ENCODE peak calls at places on chromosomes 3 and 15, in ten cellular contexts. One of them, this sample, is unnamed.

GRCh38 chr3:183386651-183387050 is 41.8 kb downstream of the MCF2L2 start:
- DNase-seq in stomach: no peak
- DNase-seq in ovary: no peak
- DNase-seq in transverse colon: no peak
- DNase-seq in SK-N-SH: no peak
- DNase-seq in upper lobe of left lung: no peak
- DNase-seq in A549: no peak
- DNase-seq in tibial nerve: no peak
- DNase-seq in esophagus muscularis mucosa: no peak
- DNase-seq in K562: no peak
- DNase-seq in this sample: no peak

GRCh38 chr3:35473956-35474355 is 165.4 kb upstream of the ARPP21 start:
- DNase-seq in stomach: no peak
- DNase-seq in ovary: no peak
- DNase-seq in transverse colon: no peak
- DNase-seq in SK-N-SH: no peak
- DNase-seq in upper lobe of left lung: no peak
- DNase-seq in A549: no peak
- DNase-seq in tibial nerve: no peak
- DNase-seq in esophagus muscularis mucosa: no peak
- DNase-seq in K562: no peak
- DNase-seq in this sample: no peak

GRCh38 chr3:102224171-102224570 is 210.6 kb upstream of the ZPLD1 start:
- DNase-seq in stomach: no peak
- DNase-seq in ovary: no peak
- DNase-seq in transverse colon: peak; percentile 15
- DNase-seq in SK-N-SH: peak; percentile 9
- DNase-seq in upper lobe of left lung: peak; percentile 26
- DNase-seq in A549: peak; percentile 6
- DNase-seq in tibial nerve: peak; percentile 47
- DNase-seq in esophagus muscularis mucosa: no peak
- DNase-seq in K562: no peak
- DNase-seq in this sample: no peak

GRCh38 chr3:187197255-187197654 is at the start of gene RTP1:
- DNase-seq in stomach: no peak
- DNase-seq in ovary: no peak
- DNase-seq in transverse colon: no peak
- DNase-seq in SK-N-SH: peak; percentile 25
- DNase-seq in upper lobe of left lung: no peak
- DNase-seq in A549: no peak
- DNase-seq in tibial nerve: no peak
- DNase-seq in esophagus muscularis mucosa: no peak
- DNase-seq in K562: no peak
- DNase-seq in this sample: no peak

GRCh38 chr15:65086680-65087111 is 10.2 kb downstream of the KBTBD13 start:
- DNase-seq in stomach: no peak
- DNase-seq in ovary: no peak
- DNase-seq in transverse colon: no peak
- DNase-seq in SK-N-SH: peak; percentile 73
- DNase-seq in upper lobe of left lung: no peak
- DNase-seq in A549: peak; percentile 43
- DNase-seq in tibial nerve: no peak
- DNase-seq in esophagus muscularis mucosa: no peak
- DNase-seq in K562: no peak
- DNase-seq in this sample: peak; percentile 68

GRCh38 chr3:69079269-69080159 is 651 bp downstream of the UBA3 start:
- DNase-seq in stomach: no peak
- DNase-seq in ovary: no peak
- DNase-seq in transverse colon: no peak
- DNase-seq in SK-N-SH: peak; percentile 76
- DNase-seq in upper lobe of left lung: no peak
- DNase-seq in A549: no peak
- DNase-seq in tibial nerve: no peak
- DNase-seq in esophagus muscularis mucosa: no peak
- DNase-seq in K562: peak; percentile 30
- DNase-seq in this sample: no peak

GRCh38 chr15:65638681-65639089 is 16.9 kb downstream of the SLC24A1 start:
- DNase-seq in stomach: no peak
- DNase-seq in ovary: no peak
- DNase-seq in transverse colon: no peak
- DNase-seq in SK-N-SH: peak; percentile 79
- DNase-seq in upper lobe of left lung: no peak
- DNase-seq in A549: peak; percentile 96
- DNase-seq in tibial nerve: peak; percentile 34
- DNase-seq in esophagus muscularis mucosa: no peak
- DNase-seq in K562: peak; percentile 85
- DNase-seq in this sample: no peak

GRCh38 chr15:50049871-50050270 is 69.2 kb downstream of the ATP8B4 start:
- DNase-seq in stomach: no peak
- DNase-seq in ovary: no peak
- DNase-seq in transverse colon: no peak
- DNase-seq in SK-N-SH: no peak
- DNase-seq in upper lobe of left lung: no peak
- DNase-seq in A549: no peak
- DNase-seq in tibial nerve: no peak
- DNase-seq in esophagus muscularis mucosa: no peak
- DNase-seq in K562: no peak
- DNase-seq in this sample: no peak

GRCh38 chr3:152069871-152070270 is 196.4 kb downstream of the SUCNR1 start:
- DNase-seq in stomach: no peak
- DNase-seq in ovary: no peak
- DNase-seq in transverse colon: no peak
- DNase-seq in SK-N-SH: no peak
- DNase-seq in upper lobe of left lung: no peak
- DNase-seq in A549: no peak
- DNase-seq in tibial nerve: no peak
- DNase-seq in esophagus muscularis mucosa: no peak
- DNase-seq in K562: no peak
- DNase-seq in this sample: no peak

GRCh38 chr3:31297899-31298298 is 234.8 kb upstream of the STT3B start:
- DNase-seq in stomach: no peak
- DNase-seq in ovary: no peak
- DNase-seq in transverse colon: no peak
- DNase-seq in SK-N-SH: no peak
- DNase-seq in upper lobe of left lung: no peak
- DNase-seq in A549: no peak
- DNase-seq in tibial nerve: no peak
- DNase-seq in esophagus muscularis mucosa: no peak
- DNase-seq in K562: no peak
- DNase-seq in this sample: no peak

GRCh38 chr3:114775395-114775794 is 371.7 kb downstream of the ZBTB20 start:
- DNase-seq in stomach: no peak
- DNase-seq in ovary: no peak
- DNase-seq in transverse colon: no peak
- DNase-seq in SK-N-SH: no peak
- DNase-seq in upper lobe of left lung: no peak
- DNase-seq in A549: no peak
- DNase-seq in tibial nerve: no peak
- DNase-seq in esophagus muscularis mucosa: no peak
- DNase-seq in K562: no peak
- DNase-seq in this sample: no peak
- TF ChIP-seq EP300 in stomach: no peak
- TF ChIP-seq EP300 in ovary: no peak
- TF ChIP-seq EP300 in transverse colon: no peak
- TF ChIP-seq EP300 in SK-N-SH: no peak
- TF ChIP-seq EP300 in upper lobe of left lung: no peak
- TF ChIP-seq EP300 in A549: no peak
- TF ChIP-seq EP300 in tibial nerve: no peak
- TF ChIP-seq EP300 in esophagus muscularis mucosa: no peak
- TF ChIP-seq EP300 in K562: no peak
- TF ChIP-seq EP300 in this sample: no peak

GRCh38 chr15:36999778-37000177 is 100.6 kb downstream of the MEIS2 start:
- DNase-seq in stomach: no peak
- DNase-seq in ovary: no peak
- DNase-seq in transverse colon: no peak
- DNase-seq in SK-N-SH: no peak
- DNase-seq in upper lobe of left lung: no peak
- DNase-seq in A549: no peak
- DNase-seq in tibial nerve: no peak
- DNase-seq in esophagus muscularis mucosa: no peak
- DNase-seq in K562: no peak
- DNase-seq in this sample: no peak
- TF ChIP-seq CTCF in stomach: no peak
- TF ChIP-seq CTCF in ovary: no peak
- TF ChIP-seq CTCF in transverse colon: no peak
- TF ChIP-seq CTCF in SK-N-SH: no peak
- TF ChIP-seq CTCF in upper lobe of left lung: no peak
- TF ChIP-seq CTCF in A549: no peak
- TF ChIP-seq CTCF in tibial nerve: no peak
- TF ChIP-seq CTCF in esophagus muscularis mucosa: no peak
- TF ChIP-seq CTCF in K562: no peak
- TF ChIP-seq CTCF in this sample: no peak

GRCh38 chr15:41855121-41855941 is 16.7 kb downstream of the PLA2G4B start:
- DNase-seq in stomach: no peak
- DNase-seq in ovary: no peak
- DNase-seq in transverse colon: no peak
- DNase-seq in SK-N-SH: no peak
- DNase-seq in upper lobe of left lung: no peak
- DNase-seq in A549: no peak
- DNase-seq in tibial nerve: no peak
- DNase-seq in esophagus muscularis mucosa: no peak
- DNase-seq in K562: no peak
- DNase-seq in this sample: no peak
- TF ChIP-seq EP300 in stomach: no peak
- TF ChIP-seq EP300 in ovary: no peak
- TF ChIP-seq EP300 in transverse colon: no peak
- TF ChIP-seq EP300 in SK-N-SH: no peak
- TF ChIP-seq EP300 in upper lobe of left lung: no peak
- TF ChIP-seq EP300 in A549: no peak
- TF ChIP-seq EP300 in tibial nerve: no peak
- TF ChIP-seq EP300 in esophagus muscularis mucosa: no peak
- TF ChIP-seq EP300 in K562: no peak
- TF ChIP-seq EP300 in this sample: no peak

DNA sequence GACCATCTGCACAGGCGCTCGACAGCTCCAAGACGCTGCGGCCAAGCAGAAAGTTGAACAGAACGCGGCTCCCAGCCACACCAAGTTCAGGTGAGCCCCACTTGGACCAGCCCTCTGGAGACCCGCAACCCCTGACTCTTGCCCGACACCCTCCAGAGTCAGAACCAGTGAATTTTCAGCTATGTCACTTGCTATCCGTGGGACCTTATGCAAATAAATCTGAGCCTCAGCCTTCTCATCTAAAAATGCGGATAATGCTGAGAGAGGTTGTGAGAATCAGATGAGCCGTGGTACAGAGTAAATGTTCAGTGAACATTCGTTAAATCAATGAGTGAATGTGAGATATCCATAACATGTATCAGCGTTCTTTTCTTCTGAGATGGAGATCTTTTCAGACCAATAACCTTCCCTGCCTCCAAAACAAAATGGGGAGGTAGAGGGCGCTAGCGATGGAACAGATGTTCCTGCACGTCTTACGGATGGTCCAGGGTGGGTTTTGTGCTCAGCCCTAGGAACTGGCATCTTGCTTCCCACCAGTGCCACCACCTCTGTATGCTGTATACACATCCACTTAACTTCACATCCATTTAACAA is 524 bp downstream of the MRPS11 start:
- DNase-seq in stomach: no peak
- DNase-seq in ovary: no peak
- DNase-seq in transverse colon: no peak
- DNase-seq in SK-N-SH: peak; percentile 42
- DNase-seq in upper lobe of left lung: no peak
- DNase-seq in A549: no peak
- DNase-seq in tibial nerve: no peak
- DNase-seq in esophagus muscularis mucosa: peak; percentile 29
- DNase-seq in K562: peak; percentile 51
- DNase-seq in this sample: no peak
- TF ChIP-seq CTCF in stomach: no peak
- TF ChIP-seq CTCF in ovary: no peak
- TF ChIP-seq CTCF in transverse colon: no peak
- TF ChIP-seq CTCF in SK-N-SH: peak; percentile 47
- TF ChIP-seq CTCF in upper lobe of left lung: no peak
- TF ChIP-seq CTCF in A549: peak; percentile 50
- TF ChIP-seq CTCF in tibial nerve: no peak
- TF ChIP-seq CTCF in esophagus muscularis mucosa: no peak
- TF ChIP-seq CTCF in K562: peak; percentile 49
- TF ChIP-seq CTCF in this sample: no peak

DNA sequence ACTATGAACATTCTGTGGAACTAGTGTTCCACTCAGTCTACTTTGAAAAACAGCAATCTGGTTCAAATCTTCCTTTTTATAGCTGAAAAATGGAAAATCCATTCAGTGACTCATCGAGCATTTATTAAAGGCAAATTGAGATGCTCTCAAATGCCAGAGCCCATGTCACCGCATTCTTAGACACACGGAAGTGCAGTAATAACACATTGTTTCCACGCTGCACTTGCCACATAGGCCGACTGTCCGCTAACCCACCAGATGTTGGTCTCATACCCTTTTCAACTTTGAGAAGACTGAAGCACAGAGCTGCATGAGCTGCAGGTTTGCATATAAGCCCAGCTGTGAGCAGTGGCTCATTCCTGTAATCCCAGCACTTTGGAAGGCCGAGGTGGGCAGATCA is 96.0 kb downstream of the TMEM266 start:
- DNase-seq in stomach: no peak
- DNase-seq in ovary: no peak
- DNase-seq in transverse colon: no peak
- DNase-seq in SK-N-SH: no peak
- DNase-seq in upper lobe of left lung: no peak
- DNase-seq in A549: no peak
- DNase-seq in tibial nerve: no peak
- DNase-seq in esophagus muscularis mucosa: no peak
- DNase-seq in K562: no peak
- DNase-seq in this sample: no peak
- TF ChIP-seq EP300 in stomach: no peak
- TF ChIP-seq EP300 in ovary: no peak
- TF ChIP-seq EP300 in transverse colon: no peak
- TF ChIP-seq EP300 in SK-N-SH: no peak
- TF ChIP-seq EP300 in upper lobe of left lung: no peak
- TF ChIP-seq EP300 in A549: no peak
- TF ChIP-seq EP300 in tibial nerve: no peak
- TF ChIP-seq EP300 in esophagus muscularis mucosa: no peak
- TF ChIP-seq EP300 in K562: no peak
- TF ChIP-seq EP300 in this sample: no peak

GRCh38 chr3:89562373-89562772 is 455.0 kb downstream of the EPHA3 start:
- DNase-seq in stomach: no peak
- DNase-seq in ovary: no peak
- DNase-seq in transverse colon: no peak
- DNase-seq in SK-N-SH: no peak
- DNase-seq in upper lobe of left lung: no peak
- DNase-seq in A549: no peak
- DNase-seq in tibial nerve: no peak
- DNase-seq in esophagus muscularis mucosa: no peak
- DNase-seq in K562: no peak
- DNase-seq in this sample: no peak
- TF ChIP-seq CTCF in stomach: no peak
- TF ChIP-seq CTCF in ovary: no peak
- TF ChIP-seq CTCF in transverse colon: no peak
- TF ChIP-seq CTCF in SK-N-SH: peak; percentile 28
- TF ChIP-seq CTCF in upper lobe of left lung: no peak
- TF ChIP-seq CTCF in A549: no peak
- TF ChIP-seq CTCF in tibial nerve: no peak
- TF ChIP-seq CTCF in esophagus muscularis mucosa: no peak
- TF ChIP-seq CTCF in K562: no peak
- TF ChIP-seq CTCF in this sample: no peak

This sample was measured in sigmoid colon.